ENCODE peak calls at places on chromosomes 1 and 21, in seven cellular contexts. K is endothelial cell, M is left ventricle myocardium inferior, D is epithelial cell of esophagus, H is left lung, Z is heart left ventricle, F is progenitor cell of endocrine pancreas. P is an unnamed sample.

GRCh38 chr1:6475381-6476133 is 9.6 kb upstream of the TNFRSF25 start:
- DNase-seq in H (peak; percentile 64), M (peak; percentile 57), K (peak; percentile 66), Z (peak; percentile 82), D (peak; percentile 58), F (peak; percentile 72), P (peak; percentile 69)

GRCh38 chr21:44723177-44724131 is 12.1 kb upstream of the TSPEAR start:
- DNase-seq in Z (no peak), K (no peak), D (peak; percentile 8), M (no peak), H (no peak), F (no peak), P (no peak)

GRCh38 chr1:197358959-197359358 is 90.9 kb downstream of the CRB1 start:
- DNase-seq in D (no peak), M (no peak), H (no peak), Z (no peak), K (no peak), F (no peak), P (no peak)

GRCh38 chr1:175569117-175569743 is 174.2 kb downstream of the TNR start:
- DNase-seq in D (no peak), F (no peak), M (no peak), K (no peak), Z (no peak), H (no peak), P (no peak)

GRCh38 chr21:27426196-27426595 is 459.3 kb upstream of the ADAMTS5 start:
- DNase-seq in D (no peak), M (no peak), Z (no peak), K (no peak), H (no peak), F (no peak), P (no peak)

GRCh38 chr21:46256501-46256994 is 28.0 kb upstream of the LSS start:
- DNase-seq in D (no peak), F (no peak), Z (peak; percentile 72), M (peak; percentile 67), K (no peak), H (no peak), P (no peak)

GRCh38 chr21:31425158-31425557 is 81.1 kb upstream of the TIAM1 start:
- DNase-seq in M (no peak), Z (no peak), K (no peak), D (no peak), H (no peak), F (peak; percentile 9), P (no peak)

GRCh38 chr1:110004583-110004982 is 20.0 kb downstream of the AHCYL1 start:
- DNase-seq in K (no peak), M (no peak), Z (no peak), H (no peak), F (no peak), D (peak; percentile 47), P (no peak)

GRCh38 chr1:220878223-220879081 is 791 bp upstream of the HLX start:
- DNase-seq in Z (peak; percentile 69), M (peak; percentile 41), K (no peak), F (no peak), H (peak; percentile 73), D (no peak), P (no peak)

GRCh38 chr21:46420241-46421190 is 38.2 kb upstream of the DIP2A start:
- DNase-seq in K (no peak), M (no peak), H (no peak), D (no peak), Z (peak; percentile 49), F (no peak), P (no peak)

GRCh38 chr1:17224434-17224833 is 19.5 kb downstream of the PADI1 start:
- DNase-seq in M (no peak), H (no peak), Z (no peak), K (no peak), D (no peak), F (no peak), P (no peak)

GRCh38 chr1:36342426-36343185 is 19.2 kb upstream of the EVA1B start:
- DNase-seq in M (no peak), Z (peak; percentile 75), F (no peak), H (no peak), K (peak; percentile 55), D (peak; percentile 76), P (peak; percentile 50)

GRCh38 chr1:212482006-212482351 is 49.3 kb downstream of the NENF start:
- DNase-seq in D (no peak), M (no peak), H (no peak), K (no peak), F (no peak), Z (no peak), P (no peak)

GRCh38 chr21:36860736-36861594 is 105.5 kb downstream of the HLCS start:
- DNase-seq in Z (no peak), M (no peak), K (no peak), F (no peak), H (no peak), D (peak; percentile 87), P (no peak)

GRCh38 chr21:34517491-34518245 is 5.7 kb upstream of the KCNE1 start:
- DNase-seq in M (no peak), Z (no peak), D (peak; percentile 36), K (no peak), F (no peak), H (peak; percentile 60), P (no peak)

GRCh38 chr1:25714532-25714931 is 85.5 kb upstream of the SELENON start:
- DNase-seq in D (no peak), K (no peak), M (no peak), F (no peak), H (no peak), Z (no peak), P (no peak)

GRCh38 chr1:61334718-61335589 is 252.6 kb downstream of the NFIA start:
- DNase-seq in K (no peak), Z (no peak), D (no peak), F (no peak), M (peak; percentile 57), H (no peak), P (no peak)

GRCh38 chr1:201374376-201374775 is 3.1 kb downstream of the TNNT2 start:
- DNase-seq in M (no peak), Z (no peak), F (no peak), D (no peak), K (no peak), H (no peak), P (no peak)

GRCh38 chr1:93798301-93798700 is 80.7 kb downstream of the DNTTIP2 start:
- DNase-seq in D (no peak), Z (no peak), M (no peak), H (no peak), F (no peak), K (no peak), P (no peak)

GRCh38 chr1:25616932-25617625 is 488 bp downstream of the MAN1C1 start:
- DNase-seq in Z (no peak), H (no peak), K (no peak), M (peak; percentile 22), F (no peak), D (no peak), P (peak; percentile 35)

GRCh38 chr1:235327559-235328270 is at the start of gene ARID4B:
- DNase-seq in Z (peak; percentile 89), H (peak; percentile 87), F (peak; percentile 63), D (no peak), K (no peak), M (peak; percentile 78), P (peak; percentile 71)

GRCh38 chr1:170426596-170426995 is 105.4 kb upstream of the GORAB start:
- DNase-seq in D (no peak), H (no peak), K (no peak), M (no peak), F (no peak), Z (no peak), P (no peak)

GRCh38 chr1:217590598-217590997 is 40.3 kb downstream of the GPATCH2 start:
- DNase-seq in K (no peak), F (no peak), M (no peak), H (no peak), D (no peak), Z (no peak), P (no peak)
- TF ChIP-seq CTCF in K (peak; percentile 33), F (peak; percentile 20), M (no peak), H (no peak), D (no peak), Z (no peak), P (no peak)

GRCh38 chr1:66084442-66084841 is 291.7 kb downstream of the PDE4B start:
- DNase-seq in K (no peak), M (no peak), Z (no peak), F (no peak), H (no peak), D (no peak), P (no peak)
- TF ChIP-seq CTCF in K (peak; percentile 20), M (no peak), Z (no peak), F (no peak), H (no peak), D (peak; percentile 14), P (no peak)

GRCh38 chr21:32918467-32919140 is 107.1 kb upstream of the OLIG2 start:
- DNase-seq in D (no peak), M (no peak), F (no peak), K (no peak), Z (no peak), H (no peak), P (no peak)

GRCh38 chr21:32915099-32915498 is 110.6 kb upstream of the OLIG2 start:
- DNase-seq in Z (no peak), M (no peak), F (no peak), H (no peak), K (no peak), D (no peak), P (no peak)

GRCh38 chr21:32917392-32918135 is 108.2 kb upstream of the OLIG2 start:
- DNase-seq in M (peak; percentile 18), F (no peak), H (no peak), K (no peak), Z (peak; percentile 62), D (no peak), P (no peak)

GRCh38 chr21:32916088-32916487 is 109.6 kb upstream of the OLIG2 start:
- DNase-seq in H (no peak), D (no peak), F (no peak), Z (no peak), K (no peak), M (no peak), P (no peak)

DNA sequence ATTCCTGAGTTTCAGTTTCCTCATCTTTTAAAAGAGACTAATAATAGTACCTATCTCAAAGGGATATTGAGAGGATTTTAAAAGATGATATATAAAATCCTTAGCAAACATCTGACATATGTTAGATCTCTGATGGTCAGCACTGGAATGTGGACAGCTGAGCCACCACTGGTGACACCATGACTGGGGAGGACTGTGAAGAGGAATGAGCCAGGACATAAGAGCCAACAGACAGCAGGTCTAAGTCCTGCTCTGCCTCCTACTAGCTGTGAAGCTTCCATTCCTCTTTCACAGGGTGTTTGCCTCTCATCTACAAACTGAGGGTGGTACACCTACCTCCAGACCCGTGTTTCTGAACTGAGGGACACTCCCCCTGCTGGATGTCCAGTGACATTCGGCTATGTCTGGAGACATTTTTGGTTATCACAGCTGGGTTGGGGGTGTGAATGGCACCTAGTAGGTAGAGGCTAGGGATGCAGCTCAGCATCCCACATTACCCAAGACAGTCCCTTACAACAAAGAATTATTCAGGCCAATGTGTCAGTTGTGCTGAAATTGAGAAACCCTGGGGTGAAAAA is 109.1 kb upstream of the OLIG2 start:
- DNase-seq in F (no peak), K (no peak), M (no peak), Z (no peak), H (no peak), D (no peak), P (no peak)
- TF ChIP-seq CTCF in F (no peak), K (peak; percentile 42), M (no peak), Z (no peak), H (no peak), D (no peak), P (peak; percentile 16)

DNA sequence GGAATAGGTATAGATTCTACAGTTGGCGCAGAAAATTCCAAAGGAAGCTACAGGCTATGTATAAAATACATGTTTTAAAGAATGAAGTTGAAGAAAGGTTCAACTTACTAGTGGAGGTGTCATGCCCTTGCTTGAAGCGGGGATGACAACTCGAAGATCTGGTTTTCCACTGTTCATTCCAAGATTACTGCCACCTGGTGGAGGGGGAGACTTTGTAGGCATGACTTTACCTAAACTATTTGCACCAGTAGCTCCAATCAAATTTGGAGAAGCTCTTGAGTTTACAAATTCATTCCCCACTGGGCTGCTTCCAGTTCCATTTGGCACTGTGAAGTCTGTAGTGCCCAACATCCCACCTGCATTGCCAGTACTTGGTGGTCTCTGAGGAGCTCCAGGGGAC is 81.7 kb downstream of the AXDND1 start:
- DNase-seq in H (no peak), F (no peak), Z (no peak), K (peak; percentile 25), M (no peak), D (peak; percentile 42), P (no peak)
- TF ChIP-seq CTCF in H (no peak), F (no peak), Z (no peak), K (peak; percentile 31), M (no peak), D (peak; percentile 42), P (no peak)

P was measured in natural killer cell.